ENCODE peak calls at places on chromosomes 12 and 14, in nine cellular contexts. One of them, this sample, is unnamed.

GRCh38 chr12:22321018-22321605 is 13.4 kb downstream of the ST8SIA1 start:
- DNase-seq in astrocyte of the cerebellum: no peak
- DNase-seq in heart right ventricle: no peak
- DNase-seq in AG04450: no peak
- DNase-seq in progenitor cell of endocrine pancreas: no peak
- DNase-seq in tibial nerve: no peak
- DNase-seq in AG04449: no peak
- DNase-seq in fibroblast of mammary gland: no peak
- DNase-seq in CD8-positive, alpha-beta T cell: no peak
- DNase-seq in this sample: no peak

GRCh38 chr12:120639771-120640721 is at the start of gene CABP1:
- DNase-seq in fibroblast of mammary gland: no peak
- DNase-seq in AG04450: no peak
- DNase-seq in progenitor cell of endocrine pancreas: peak
- DNase-seq in heart right ventricle: no peak
- DNase-seq in tibial nerve: no peak
- DNase-seq in astrocyte of the cerebellum: no peak
- DNase-seq in CD8-positive, alpha-beta T cell: peak
- DNase-seq in AG04449: no peak
- DNase-seq in this sample: peak

GRCh38 chr12:59383426-59383822 is 212.4 kb upstream of the SLC16A7 start:
- DNase-seq in CD8-positive, alpha-beta T cell: no peak
- DNase-seq in AG04450: peak
- DNase-seq in tibial nerve: no peak
- DNase-seq in astrocyte of the cerebellum: no peak
- DNase-seq in heart right ventricle: no peak
- DNase-seq in fibroblast of mammary gland: peak
- DNase-seq in AG04449: peak
- DNase-seq in progenitor cell of endocrine pancreas: no peak
- DNase-seq in this sample: no peak

GRCh38 chr12:64325055-64325454 is 65.5 kb downstream of the C12orf56 start:
- DNase-seq in heart right ventricle: no peak
- DNase-seq in AG04450: no peak
- DNase-seq in AG04449: no peak
- DNase-seq in progenitor cell of endocrine pancreas: no peak
- DNase-seq in CD8-positive, alpha-beta T cell: no peak
- DNase-seq in tibial nerve: no peak
- DNase-seq in fibroblast of mammary gland: no peak
- DNase-seq in astrocyte of the cerebellum: no peak
- DNase-seq in this sample: no peak

GRCh38 chr14:57153286-57153685 is 115.4 kb downstream of the EXOC5 start:
- DNase-seq in progenitor cell of endocrine pancreas: no peak
- DNase-seq in CD8-positive, alpha-beta T cell: no peak
- DNase-seq in AG04449: no peak
- DNase-seq in fibroblast of mammary gland: no peak
- DNase-seq in heart right ventricle: no peak
- DNase-seq in tibial nerve: no peak
- DNase-seq in astrocyte of the cerebellum: no peak
- DNase-seq in AG04450: no peak
- DNase-seq in this sample: no peak

GRCh38 chr14:101119830-101120571 is 216.5 kb upstream of the RTL1 start:
- DNase-seq in fibroblast of mammary gland: peak
- DNase-seq in CD8-positive, alpha-beta T cell: no peak
- DNase-seq in tibial nerve: no peak
- DNase-seq in astrocyte of the cerebellum: no peak
- DNase-seq in AG04449: no peak
- DNase-seq in progenitor cell of endocrine pancreas: no peak
- DNase-seq in AG04450: no peak
- DNase-seq in heart right ventricle: peak
- DNase-seq in this sample: peak

GRCh38 chr14:91035855-91036254 is 24.6 kb downstream of the RPS6KA5 start:
- DNase-seq in progenitor cell of endocrine pancreas: no peak
- DNase-seq in astrocyte of the cerebellum: no peak
- DNase-seq in CD8-positive, alpha-beta T cell: no peak
- DNase-seq in AG04449: no peak
- DNase-seq in heart right ventricle: no peak
- DNase-seq in AG04450: no peak
- DNase-seq in fibroblast of mammary gland: no peak
- DNase-seq in tibial nerve: no peak
- DNase-seq in this sample: no peak

GRCh38 chr12:31226639-31227038 is 99.3 kb downstream of the SINHCAF start:
- DNase-seq in AG04449: no peak
- DNase-seq in AG04450: no peak
- DNase-seq in astrocyte of the cerebellum: no peak
- DNase-seq in heart right ventricle: no peak
- DNase-seq in progenitor cell of endocrine pancreas: no peak
- DNase-seq in tibial nerve: no peak
- DNase-seq in CD8-positive, alpha-beta T cell: no peak
- DNase-seq in fibroblast of mammary gland: no peak
- DNase-seq in this sample: no peak

GRCh38 chr12:123634142-123634561 is 523 bp downstream of the GTF2H3 start:
- DNase-seq in astrocyte of the cerebellum: no peak
- DNase-seq in heart right ventricle: no peak
- DNase-seq in CD8-positive, alpha-beta T cell: no peak
- DNase-seq in AG04450: no peak
- DNase-seq in fibroblast of mammary gland: no peak
- DNase-seq in AG04449: no peak
- DNase-seq in tibial nerve: no peak
- DNase-seq in progenitor cell of endocrine pancreas: no peak
- DNase-seq in this sample: no peak

GRCh38 chr12:122688291-122688690 is 14.9 kb downstream of the HCAR2 start:
- DNase-seq in progenitor cell of endocrine pancreas: no peak
- DNase-seq in AG04449: no peak
- DNase-seq in astrocyte of the cerebellum: no peak
- DNase-seq in AG04450: no peak
- DNase-seq in tibial nerve: no peak
- DNase-seq in CD8-positive, alpha-beta T cell: no peak
- DNase-seq in fibroblast of mammary gland: no peak
- DNase-seq in heart right ventricle: no peak
- DNase-seq in this sample: no peak

GRCh38 chr12:47160296-47161244 is 80.8 kb upstream of the AMIGO2 start:
- DNase-seq in progenitor cell of endocrine pancreas: no peak
- DNase-seq in astrocyte of the cerebellum: no peak
- DNase-seq in CD8-positive, alpha-beta T cell: no peak
- DNase-seq in tibial nerve: no peak
- DNase-seq in heart right ventricle: no peak
- DNase-seq in AG04449: no peak
- DNase-seq in AG04450: no peak
- DNase-seq in fibroblast of mammary gland: no peak
- DNase-seq in this sample: no peak

GRCh38 chr14:31286456-31287293 is 79.1 kb upstream of the HECTD1 start:
- DNase-seq in AG04449: no peak
- DNase-seq in CD8-positive, alpha-beta T cell: no peak
- DNase-seq in AG04450: no peak
- DNase-seq in progenitor cell of endocrine pancreas: no peak
- DNase-seq in astrocyte of the cerebellum: no peak
- DNase-seq in heart right ventricle: no peak
- DNase-seq in tibial nerve: no peak
- DNase-seq in fibroblast of mammary gland: no peak
- DNase-seq in this sample: no peak
- TF ChIP-seq CTCF in AG04449: peak
- TF ChIP-seq CTCF in CD8-positive, alpha-beta T cell: no peak
- TF ChIP-seq CTCF in AG04450: peak
- TF ChIP-seq CTCF in progenitor cell of endocrine pancreas: peak
- TF ChIP-seq CTCF in astrocyte of the cerebellum: peak
- TF ChIP-seq CTCF in heart right ventricle: no peak
- TF ChIP-seq CTCF in tibial nerve: no peak
- TF ChIP-seq CTCF in fibroblast of mammary gland: peak
- TF ChIP-seq CTCF in this sample: peak

GRCh38 chr12:13941258-13942249 is 39.8 kb downstream of the GRIN2B start:
- DNase-seq in tibial nerve: no peak
- DNase-seq in progenitor cell of endocrine pancreas: peak
- DNase-seq in CD8-positive, alpha-beta T cell: no peak
- DNase-seq in heart right ventricle: peak
- DNase-seq in AG04450: no peak
- DNase-seq in fibroblast of mammary gland: peak
- DNase-seq in astrocyte of the cerebellum: peak
- DNase-seq in AG04449: no peak
- DNase-seq in this sample: no peak
- TF ChIP-seq CTCF in tibial nerve: peak
- TF ChIP-seq CTCF in progenitor cell of endocrine pancreas: peak
- TF ChIP-seq CTCF in CD8-positive, alpha-beta T cell: no peak
- TF ChIP-seq CTCF in heart right ventricle: no peak
- TF ChIP-seq CTCF in AG04450: no peak
- TF ChIP-seq CTCF in fibroblast of mammary gland: no peak
- TF ChIP-seq CTCF in astrocyte of the cerebellum: no peak
- TF ChIP-seq CTCF in AG04449: no peak
- TF ChIP-seq CTCF in this sample: no peak

GRCh38 chr12:108647199-108647935 is 13.7 kb upstream of the SELPLG start:
- DNase-seq in astrocyte of the cerebellum: no peak
- DNase-seq in AG04450: no peak
- DNase-seq in CD8-positive, alpha-beta T cell: no peak
- DNase-seq in AG04449: no peak
- DNase-seq in fibroblast of mammary gland: no peak
- DNase-seq in heart right ventricle: no peak
- DNase-seq in progenitor cell of endocrine pancreas: no peak
- DNase-seq in tibial nerve: no peak
- DNase-seq in this sample: no peak
- TF ChIP-seq CTCF in astrocyte of the cerebellum: peak
- TF ChIP-seq CTCF in AG04450: peak
- TF ChIP-seq CTCF in CD8-positive, alpha-beta T cell: no peak
- TF ChIP-seq CTCF in AG04449: no peak
- TF ChIP-seq CTCF in fibroblast of mammary gland: peak
- TF ChIP-seq CTCF in heart right ventricle: no peak
- TF ChIP-seq CTCF in progenitor cell of endocrine pancreas: no peak
- TF ChIP-seq CTCF in tibial nerve: peak
- TF ChIP-seq CTCF in this sample: no peak

DNA sequence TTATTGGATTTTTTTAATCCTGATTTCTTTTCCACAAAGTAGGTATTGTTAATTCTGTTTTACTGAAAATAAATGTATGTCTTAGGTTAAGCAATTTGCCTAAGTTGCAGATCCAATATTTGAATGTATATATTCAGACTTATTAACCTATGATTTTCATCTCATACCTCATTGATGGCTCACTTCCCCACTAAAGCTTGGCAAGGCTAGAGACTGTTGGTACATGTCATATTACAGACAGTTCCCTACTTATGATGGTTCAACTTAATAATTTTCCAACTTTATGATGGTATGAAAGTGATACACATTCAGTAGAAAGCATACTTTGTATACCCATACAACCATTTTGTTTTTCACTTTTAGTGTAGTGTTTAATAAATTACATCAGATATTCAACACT is 33.2 kb upstream of the KCNH3 start:
- DNase-seq in AG04450: no peak
- DNase-seq in progenitor cell of endocrine pancreas: no peak
- DNase-seq in heart right ventricle: no peak
- DNase-seq in AG04449: no peak
- DNase-seq in tibial nerve: no peak
- DNase-seq in CD8-positive, alpha-beta T cell: no peak
- DNase-seq in fibroblast of mammary gland: peak
- DNase-seq in astrocyte of the cerebellum: no peak
- DNase-seq in this sample: no peak
- TF ChIP-seq CTCF in AG04450: no peak
- TF ChIP-seq CTCF in progenitor cell of endocrine pancreas: no peak
- TF ChIP-seq CTCF in heart right ventricle: no peak
- TF ChIP-seq CTCF in AG04449: no peak
- TF ChIP-seq CTCF in tibial nerve: no peak
- TF ChIP-seq CTCF in CD8-positive, alpha-beta T cell: no peak
- TF ChIP-seq CTCF in fibroblast of mammary gland: no peak
- TF ChIP-seq CTCF in astrocyte of the cerebellum: no peak
- TF ChIP-seq CTCF in this sample: no peak

DNA sequence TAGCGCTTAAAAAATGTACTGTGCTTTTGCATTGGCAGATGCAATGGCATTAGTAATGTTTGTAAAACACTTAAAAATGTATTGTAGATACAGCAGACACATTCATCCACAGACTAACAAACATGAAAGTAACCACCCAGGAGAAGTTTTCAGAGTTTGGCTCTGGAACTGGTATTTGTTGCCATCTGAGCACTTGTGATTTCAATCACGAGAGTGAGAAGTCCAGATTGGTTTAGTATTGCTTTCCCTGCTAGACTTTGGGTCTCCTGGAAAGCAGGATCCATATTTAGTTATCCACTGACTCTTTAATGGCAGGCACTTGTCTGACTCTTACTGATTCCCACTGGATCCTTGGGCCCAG is 13.2 kb downstream of the RASSF8 start:
- DNase-seq in AG04449: no peak
- DNase-seq in tibial nerve: no peak
- DNase-seq in progenitor cell of endocrine pancreas: no peak
- DNase-seq in astrocyte of the cerebellum: no peak
- DNase-seq in heart right ventricle: no peak
- DNase-seq in fibroblast of mammary gland: peak
- DNase-seq in AG04450: no peak
- DNase-seq in CD8-positive, alpha-beta T cell: no peak
- DNase-seq in this sample: no peak
- TF ChIP-seq CTCF in AG04449: no peak
- TF ChIP-seq CTCF in tibial nerve: no peak
- TF ChIP-seq CTCF in progenitor cell of endocrine pancreas: no peak
- TF ChIP-seq CTCF in astrocyte of the cerebellum: no peak
- TF ChIP-seq CTCF in heart right ventricle: no peak
- TF ChIP-seq CTCF in fibroblast of mammary gland: no peak
- TF ChIP-seq CTCF in AG04450: no peak
- TF ChIP-seq CTCF in CD8-positive, alpha-beta T cell: no peak
- TF ChIP-seq CTCF in this sample: no peak

DNA sequence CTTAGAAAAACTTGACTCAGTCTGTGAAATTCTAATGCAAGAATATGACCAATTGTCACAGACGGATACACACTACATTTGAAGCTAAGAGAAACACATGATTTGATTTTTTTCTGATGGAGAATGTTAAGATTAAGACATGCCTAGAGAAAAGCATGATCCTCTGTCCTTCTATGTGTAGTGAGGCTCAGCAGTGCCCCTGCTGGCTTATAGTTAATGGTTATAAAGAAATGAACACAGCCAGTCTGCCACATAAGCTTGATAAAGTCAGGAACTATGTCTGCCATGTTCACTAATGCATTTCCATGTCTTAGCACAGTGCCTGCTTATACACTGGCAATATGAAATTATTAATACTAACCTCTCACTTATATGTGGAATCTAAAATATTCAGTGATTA is 168.1 kb upstream of the DAAM1 start:
- DNase-seq in AG04449: no peak
- DNase-seq in heart right ventricle: no peak
- DNase-seq in astrocyte of the cerebellum: peak
- DNase-seq in fibroblast of mammary gland: peak
- DNase-seq in AG04450: no peak
- DNase-seq in tibial nerve: no peak
- DNase-seq in progenitor cell of endocrine pancreas: no peak
- DNase-seq in CD8-positive, alpha-beta T cell: no peak
- DNase-seq in this sample: no peak
- TF ChIP-seq CTCF in AG04449: peak
- TF ChIP-seq CTCF in heart right ventricle: no peak
- TF ChIP-seq CTCF in astrocyte of the cerebellum: peak
- TF ChIP-seq CTCF in fibroblast of mammary gland: peak
- TF ChIP-seq CTCF in AG04450: peak
- TF ChIP-seq CTCF in tibial nerve: peak
- TF ChIP-seq CTCF in progenitor cell of endocrine pancreas: peak
- TF ChIP-seq CTCF in CD8-positive, alpha-beta T cell: no peak
- TF ChIP-seq CTCF in this sample: no peak

This sample was measured in natural killer cell.